ENCODE peak calls at places on chromosomes 13 and 19, in four cellular contexts. I is stimulated activated CD4-positive, alpha-beta T cell treated with anti-CD3 and anti-CD28 coated beads, Interleukin-1b, Interleukin-23, amount 100 ng/mL, for 48 hours; Y is choroid plexus epithelial cell; D is hepatocyte. T is an unnamed sample.

GRCh38 chr13:67119481-67119883 is 110.7 kb downstream of the PCDH9 start:
- DNase-seq in I (no peak), Y (peak), D (no peak), T (no peak)

GRCh38 chr13:94333131-94333820 is 146.2 kb downstream of the DCT start:
- DNase-seq in I (no peak), Y (no peak), D (no peak), T (no peak)

GRCh38 chr13:65841156-65841555 is 1389.0 kb downstream of the PCDH9 start:
- DNase-seq in I (no peak), Y (peak), D (no peak), T (no peak)

GRCh38 chr13:74061939-74062595 is 72.1 kb downstream of the KLF12 start:
- DNase-seq in I (no peak), Y (peak), D (no peak), T (peak)

GRCh38 chr19:48558018-48558684 is 6.2 kb downstream of the SULT2B1 start:
- DNase-seq in I (no peak), Y (peak), D (peak), T (no peak)

GRCh38 chr13:35255241-35255640 is 221.2 kb downstream of the MAB21L1 start:
- DNase-seq in I (no peak), Y (no peak), D (no peak), T (no peak)

GRCh38 chr13:113921763-113922162 is 52.1 kb downstream of the C13orf46 start:
- DNase-seq in I (no peak), Y (no peak), D (no peak), T (no peak)

GRCh38 chr19:7477758-7478157 is 11.1 kb downstream of the PEX11G start:
- DNase-seq in I (no peak), Y (no peak), D (no peak), T (no peak)

GRCh38 chr13:110361365-110361911 is 54.4 kb downstream of the COL4A2 start:
- DNase-seq in I (no peak), Y (peak), D (no peak), T (no peak)

GRCh38 chr19:14405380-14405757 is 13.8 kb downstream of the DDX39A start:
- DNase-seq in I (no peak), Y (no peak), D (no peak), T (no peak)

GRCh38 chr13:44266772-44267171 is 106.9 kb upstream of the SERP2 start:
- DNase-seq in I (no peak), Y (no peak), D (no peak), T (no peak)

GRCh38 chr13:60759499-60759898 is 362.5 kb downstream of the TDRD3 start:
- DNase-seq in I (no peak), Y (peak), D (no peak), T (no peak)

GRCh38 chr13:31955745-31956144 is 75.8 kb upstream of the FRY start:
- DNase-seq in I (no peak), Y (no peak), D (no peak), T (no peak)

GRCh38 chr19:43779147-43779819 is 1.5 kb downstream of the KCNN4 start:
- DNase-seq in I (no peak), Y (no peak), D (peak), T (no peak)

T was measured in Karpas-422.